ENCODE peak calls at places on chromosome 16, in seven cellular contexts. N is spleen; O is heart left ventricle; G is heart right ventricle; Y is CD8-positive, alpha-beta T cell; W is cardiac muscle cell; L is transverse colon. Q is an unnamed sample.

GRCh38 chr16:50306287-50306686 is 39.9 kb downstream of the ADCY7 start:
- DNase-seq in N (peak; percentile 52), O (no peak), G (no peak), Y (no peak), W (no peak), L (no peak), Q (no peak)

GRCh38 chr16:76897816-76898215 is 293.2 kb upstream of the MON1B start:
- DNase-seq in N (no peak), O (no peak), G (no peak), Y (no peak), W (no peak), L (no peak), Q (no peak)

GRCh38 chr16:75075688-75076268 is 40.8 kb downstream of the LDHD start:
- DNase-seq in N (no peak), O (no peak), G (no peak), Y (no peak), W (no peak), L (no peak), Q (no peak)

GRCh38 chr16:75251280-75252048 is at the start of gene BCAR1:
- DNase-seq in N (peak; percentile 85), O (peak; percentile 92), G (peak; percentile 90), Y (no peak), W (peak; percentile 96), L (peak; percentile 88), Q (peak; percentile 81)

GRCh38 chr16:57479043-57479421 is 7.3 kb downstream of the DOK4 start:
- DNase-seq in N (peak; percentile 78), O (no peak), G (no peak), Y (no peak), W (no peak), L (no peak), Q (no peak)

GRCh38 chr16:75420987-75421819 is 12.1 kb downstream of the CFDP1 start:
- DNase-seq in N (peak; percentile 86), O (peak; percentile 88), G (peak; percentile 85), Y (no peak), W (peak; percentile 80), L (peak; percentile 82), Q (no peak)

GRCh38 chr16:66862023-66862520 is 17.9 kb downstream of the CA7 start:
- DNase-seq in N (peak; percentile 34), O (no peak), G (no peak), Y (no peak), W (no peak), L (no peak), Q (no peak)

GRCh38 chr16:67719778-67720144 is 645 bp upstream of the GFOD2 start:
- DNase-seq in N (peak; percentile 51), O (peak; percentile 45), G (peak; percentile 37), Y (peak; percentile 55), W (peak; percentile 28), L (peak; percentile 17), Q (peak; percentile 59)

GRCh38 chr16:88510091-88510719 is 57.1 kb downstream of the ZFPM1 start:
- DNase-seq in N (no peak), O (no peak), G (no peak), Y (no peak), W (no peak), L (no peak), Q (no peak)

GRCh38 chr16:22306788-22307187 is 9.6 kb downstream of the POLR3E start:
- DNase-seq in N (no peak), O (no peak), G (no peak), Y (no peak), W (no peak), L (no peak), Q (no peak)

GRCh38 chr16:50617630-50618184 is 63.4 kb downstream of the SNX20 start:
- DNase-seq in N (no peak), O (no peak), G (no peak), Y (no peak), W (no peak), L (no peak), Q (no peak)

GRCh38 chr16:27726621-27727275 is 176.8 kb downstream of the KATNIP start:
- DNase-seq in N (no peak), O (no peak), G (no peak), Y (no peak), W (no peak), L (no peak), Q (no peak)

GRCh38 chr16:22007159-22007508 is 777 bp upstream of the MOSMO start:
- DNase-seq in N (no peak), O (no peak), G (no peak), Y (no peak), W (no peak), L (no peak), Q (no peak)

GRCh38 chr16:54934536-54935410 is 4.1 kb downstream of the IRX5 start:
- DNase-seq in N (no peak), O (peak; percentile 53), G (peak; percentile 42), Y (no peak), W (peak; percentile 90), L (no peak), Q (no peak)

GRCh38 chr16:54936979-54937672 is 6.5 kb downstream of the IRX5 start:
- DNase-seq in N (no peak), O (peak; percentile 48), G (peak; percentile 38), Y (no peak), W (peak; percentile 84), L (no peak), Q (no peak)

GRCh38 chr16:54933281-54934150 is 2.9 kb downstream of the IRX5 start:
- DNase-seq in N (no peak), O (no peak), G (no peak), Y (no peak), W (peak; percentile 46), L (no peak), Q (no peak)

GRCh38 chr16:54936086-54936978 is 5.7 kb downstream of the IRX5 start:
- DNase-seq in N (no peak), O (peak; percentile 22), G (peak; percentile 26), Y (no peak), W (peak; percentile 83), L (no peak), Q (no peak)

DNA sequence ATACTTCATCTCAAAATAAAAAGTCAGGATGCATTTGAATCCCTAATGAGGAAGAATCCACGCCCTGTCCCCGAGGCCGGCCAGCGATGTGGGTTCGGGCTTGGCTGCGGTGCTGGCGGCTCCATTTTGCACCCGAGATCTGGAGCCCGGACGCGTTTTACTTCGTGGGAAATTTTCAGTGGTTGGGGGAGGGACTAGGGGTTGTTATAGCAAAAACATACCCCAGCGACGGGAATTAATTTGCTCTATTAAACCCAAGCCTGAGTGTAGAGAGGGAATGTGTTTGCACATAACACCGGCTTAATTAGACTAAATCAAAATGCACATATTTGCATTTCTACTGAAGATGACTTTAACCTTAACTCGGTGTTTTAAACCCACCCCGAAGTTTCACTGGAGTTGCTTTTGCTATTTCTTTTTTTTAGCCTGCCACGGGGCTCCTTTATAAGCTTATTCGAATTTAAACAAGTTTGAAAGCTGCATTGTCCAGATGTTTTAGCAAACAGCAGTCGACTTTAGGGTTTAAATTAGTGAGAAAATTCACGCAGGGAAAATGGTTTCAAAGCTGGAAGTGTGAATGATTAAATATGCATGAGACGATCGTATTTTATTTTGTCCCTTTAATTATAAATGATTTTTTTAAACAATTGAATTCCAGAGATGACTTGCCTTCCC is 4.9 kb downstream of the IRX5 start:
- DNase-seq in N (no peak), O (no peak), G (no peak), Y (no peak), W (no peak), L (no peak), Q (no peak)
- H3K27me3 ChIP-seq in N (peaks cover 91% of the 10 kb centered on the region), O (peaks cover 86% of the 10 kb centered on the region), G (peaks cover 88% of the 10 kb centered on the region), Y (peaks cover 47% of the 10 kb centered on the region), W (peaks cover 35% of the 10 kb centered on the region), L (peaks cover 98% of the 10 kb centered on the region), Q (peaks cover 87% of the 10 kb centered on the region)

DNA sequence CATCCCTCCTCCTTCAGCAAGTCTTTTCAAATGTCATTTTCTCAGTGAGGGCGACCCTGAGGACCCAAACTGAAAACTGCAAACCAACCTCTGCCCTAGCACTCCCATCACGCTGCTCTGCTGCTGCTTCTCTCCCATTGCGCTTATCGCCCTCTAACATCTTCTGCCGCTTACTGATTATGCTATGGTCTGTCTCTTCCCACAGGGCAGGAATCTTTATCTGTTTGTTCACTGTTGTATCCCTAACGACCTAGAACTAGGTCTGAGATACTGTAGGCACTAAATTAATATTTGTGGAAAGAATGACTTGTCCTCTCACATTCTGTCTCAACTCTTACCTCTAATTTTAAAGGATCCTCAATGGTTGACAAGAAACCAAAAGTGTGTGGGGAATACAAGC is 12.5 kb downstream of the ZSCAN32 start:
- DNase-seq in N (no peak), O (no peak), G (no peak), Y (no peak), W (no peak), L (no peak), Q (no peak)
- H3K36me3 ChIP-seq in N (peaks cover 82% of the 10 kb centered on the region), O (peaks cover 75% of the 10 kb centered on the region), G (peaks cover 7% of the 10 kb centered on the region), Y (peaks cover 44% of the 10 kb centered on the region), W (peaks cover 32% of the 10 kb centered on the region), L (peaks cover 5% of the 10 kb centered on the region), Q (peaks cover 12% of the 10 kb centered on the region)

GRCh38 chr16:85833540-85833914 is 34.0 kb downstream of the COX4I1 start:
- DNase-seq in N (peak; percentile 73), O (no peak), G (no peak), Y (no peak), W (no peak), L (no peak), Q (no peak)

GRCh38 chr16:85835956-85836705 is 36.6 kb downstream of the COX4I1 start:
- DNase-seq in N (peak; percentile 61), O (no peak), G (no peak), Y (no peak), W (no peak), L (no peak), Q (no peak)

GRCh38 chr16:85832578-85833539 is 33.4 kb downstream of the COX4I1 start:
- DNase-seq in N (peak; percentile 91), O (no peak), G (no peak), Y (no peak), W (no peak), L (no peak), Q (no peak)

GRCh38 chr16:85835227-85835751 is 35.8 kb downstream of the COX4I1 start:
- DNase-seq in N (peak; percentile 71), O (no peak), G (no peak), Y (no peak), W (no peak), L (no peak), Q (no peak)

DNA sequence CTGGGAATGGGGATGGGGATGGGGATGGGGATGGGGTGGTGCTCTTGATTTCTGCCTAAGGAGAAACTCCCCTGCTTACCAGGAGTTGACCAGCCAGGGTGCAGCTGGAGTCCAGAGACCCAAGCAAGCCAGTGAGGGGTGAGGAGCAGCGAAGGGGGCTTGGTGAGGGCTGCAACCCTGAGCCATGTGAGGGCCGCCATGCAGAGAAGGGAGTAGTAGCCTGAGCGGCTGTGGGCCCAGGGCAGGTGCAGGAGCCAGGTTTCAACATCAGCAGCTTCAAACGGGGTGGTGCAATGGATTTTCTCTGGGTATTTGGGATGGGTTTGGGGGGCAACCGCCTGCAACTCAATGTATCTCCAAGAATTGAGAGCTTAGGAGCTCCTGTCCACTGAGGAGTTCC is 35.2 kb downstream of the COX4I1 start:
- DNase-seq in N (peak; percentile 33), O (no peak), G (no peak), Y (no peak), W (no peak), L (no peak), Q (no peak)
- H3K27me3 ChIP-seq in N (no peaks in the 10 kb centered on the region), O (peaks cover 77% of the 10 kb centered on the region), G (peaks cover 61% of the 10 kb centered on the region), Y (peaks cover 3% of the 10 kb centered on the region), W (no peaks in the 10 kb centered on the region), L (peaks cover 27% of the 10 kb centered on the region), Q (peaks cover 28% of the 10 kb centered on the region)

DNA sequence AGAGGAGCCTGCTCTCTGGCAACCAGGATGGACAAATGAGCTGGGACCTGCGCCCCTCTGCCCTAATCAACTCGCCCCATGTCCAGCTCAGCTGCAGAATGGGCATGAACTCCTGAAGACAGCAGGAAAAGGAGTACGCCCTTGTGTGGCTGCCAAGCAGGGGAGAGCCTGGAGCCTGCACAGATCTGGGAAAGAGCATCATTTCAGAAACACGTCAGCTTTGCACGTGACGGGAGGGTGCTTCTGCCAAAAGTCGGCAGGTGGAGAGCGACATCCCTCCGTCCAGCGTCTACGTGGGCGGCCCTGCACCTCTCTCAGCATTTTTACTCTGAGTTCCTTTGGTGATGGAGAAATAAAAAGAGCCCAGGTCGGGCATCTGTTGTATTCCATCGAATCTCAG is 18.5 kb downstream of the NME3 start:
- DNase-seq in N (no peak), O (no peak), G (no peak), Y (no peak), W (no peak), L (no peak), Q (no peak)
- H3K36me3 ChIP-seq in N (peaks cover 64% of the 10 kb centered on the region), O (peaks cover 89% of the 10 kb centered on the region), G (peaks cover 3% of the 10 kb centered on the region), Y (peaks cover 15% of the 10 kb centered on the region), W (peaks cover 12% of the 10 kb centered on the region), L (no peaks in the 10 kb centered on the region), Q (no peaks in the 10 kb centered on the region)

Q was measured in gastrocnemius medialis.